ENCODE peak calls at places on chromosomes 13 and 19, in seven cellular contexts. One of them, this sample, is unnamed.

GRCh38 chr13:112168771-112169170 is 101.8 kb downstream of the SOX1 start:
- DNase-seq in mucosa of descending colon: no peak
- DNase-seq in glomerular endothelial cell: no peak
- DNase-seq in sciatic nerve: no peak
- DNase-seq in astrocyte of the spinal cord: no peak
- DNase-seq in naive thymus-derived CD8-positive, alpha-beta T cell: no peak
- DNase-seq in OCI-M1: no peak
- DNase-seq in this sample: no peak

GRCh38 chr19:51552996-51553725 is 17.9 kb upstream of the ZNF175 start:
- DNase-seq in OCI-M1: peak
- DNase-seq in sciatic nerve: peak
- DNase-seq in naive thymus-derived CD8-positive, alpha-beta T cell: no peak
- DNase-seq in astrocyte of the spinal cord: peak
- DNase-seq in mucosa of descending colon: peak
- DNase-seq in glomerular endothelial cell: no peak
- DNase-seq in this sample: no peak

GRCh38 chr13:67841071-67841470 is 610.9 kb upstream of the PCDH9 start:
- DNase-seq in astrocyte of the spinal cord: no peak
- DNase-seq in OCI-M1: peak
- DNase-seq in naive thymus-derived CD8-positive, alpha-beta T cell: no peak
- DNase-seq in sciatic nerve: no peak
- DNase-seq in glomerular endothelial cell: no peak
- DNase-seq in mucosa of descending colon: no peak
- DNase-seq in this sample: no peak

GRCh38 chr13:102227696-102228095 is 174.2 kb downstream of the FGF14 start:
- DNase-seq in sciatic nerve: no peak
- DNase-seq in naive thymus-derived CD8-positive, alpha-beta T cell: no peak
- DNase-seq in astrocyte of the spinal cord: no peak
- DNase-seq in OCI-M1: no peak
- DNase-seq in glomerular endothelial cell: no peak
- DNase-seq in mucosa of descending colon: no peak
- DNase-seq in this sample: peak

GRCh38 chr13:98370806-98371553 is 193.9 kb upstream of the RNF113B start:
- DNase-seq in astrocyte of the spinal cord: peak
- DNase-seq in naive thymus-derived CD8-positive, alpha-beta T cell: no peak
- DNase-seq in sciatic nerve: no peak
- DNase-seq in glomerular endothelial cell: no peak
- DNase-seq in OCI-M1: no peak
- DNase-seq in mucosa of descending colon: no peak
- DNase-seq in this sample: no peak

GRCh38 chr19:46579286-46579944 is 21.7 kb upstream of the CALM3 start:
- DNase-seq in OCI-M1: peak
- DNase-seq in astrocyte of the spinal cord: no peak
- DNase-seq in sciatic nerve: no peak
- DNase-seq in glomerular endothelial cell: no peak
- DNase-seq in mucosa of descending colon: no peak
- DNase-seq in naive thymus-derived CD8-positive, alpha-beta T cell: no peak
- DNase-seq in this sample: peak

GRCh38 chr13:94712812-94713555 is 639 bp upstream of the SOX21 start:
- DNase-seq in mucosa of descending colon: no peak
- DNase-seq in sciatic nerve: no peak
- DNase-seq in naive thymus-derived CD8-positive, alpha-beta T cell: no peak
- DNase-seq in OCI-M1: peak
- DNase-seq in glomerular endothelial cell: no peak
- DNase-seq in astrocyte of the spinal cord: peak
- DNase-seq in this sample: no peak

GRCh38 chr13:30581582-30581981 is 36.1 kb upstream of the USPL1 start:
- DNase-seq in OCI-M1: peak
- DNase-seq in sciatic nerve: no peak
- DNase-seq in naive thymus-derived CD8-positive, alpha-beta T cell: no peak
- DNase-seq in glomerular endothelial cell: no peak
- DNase-seq in astrocyte of the spinal cord: no peak
- DNase-seq in mucosa of descending colon: no peak
- DNase-seq in this sample: no peak

GRCh38 chr19:15287496-15287895 is 44.8 kb downstream of the BRD4 start:
- DNase-seq in astrocyte of the spinal cord: peak
- DNase-seq in naive thymus-derived CD8-positive, alpha-beta T cell: no peak
- DNase-seq in sciatic nerve: no peak
- DNase-seq in mucosa of descending colon: no peak
- DNase-seq in OCI-M1: no peak
- DNase-seq in glomerular endothelial cell: no peak
- DNase-seq in this sample: no peak

GRCh38 chr13:93244918-93245280 is 18.3 kb downstream of the GPC6 start:
- DNase-seq in mucosa of descending colon: no peak
- DNase-seq in astrocyte of the spinal cord: peak
- DNase-seq in glomerular endothelial cell: no peak
- DNase-seq in OCI-M1: peak
- DNase-seq in naive thymus-derived CD8-positive, alpha-beta T cell: no peak
- DNase-seq in sciatic nerve: no peak
- DNase-seq in this sample: no peak

This sample was measured in cerebellum.